ENCODE peak calls at places on chromosomes 2 and 18, in ten cellular contexts. A is spleen; E is NCI-H524 treated with DMSO at 0.1 percent for 48 hours; G is kidney glomerular epithelial cell; U is NCI-H1105; I is stimulated activated CD4-positive, alpha-beta T cell treated with anti-CD3 and anti-CD28 coated beads, Interleukin-4, amount 100 ng/mL, for 1 hour; L is amniotic stem cell; V is NCI-H1092 treated with DMSO at 0.1 percent for 48 hours; K is amniotic epithelial cell; B is T-cell. M is an unnamed sample.

GRCh38 chr2:222393733-222394267 is 30.5 kb upstream of the SGPP2 start:
- DNase-seq in A (no peak), E (no peak), G (no peak), U (no peak), I (no peak), L (no peak), V (no peak), K (no peak), B (no peak), M (no peak)

GRCh38 chr2:27897755-27898154 is 7.2 kb downstream of the BABAM2 start:
- DNase-seq in A (no peak), E (no peak), G (no peak), U (no peak), I (no peak), L (no peak), V (no peak), K (no peak), B (no peak), M (no peak)

GRCh38 chr2:21270658-21271057 is 146.9 kb downstream of the TDRD15 start:
- DNase-seq in A (no peak), E (no peak), G (no peak), U (no peak), I (no peak), L (no peak), V (no peak), K (no peak), B (no peak), M (no peak)

GRCh38 chr18:79361766-79362522 is 33.8 kb upstream of the NFATC1 start:
- DNase-seq in A (no peak), E (no peak), G (no peak), U (no peak), I (no peak), L (no peak), V (no peak), K (peak; percentile 65), B (no peak), M (no peak)

GRCh38 chr18:42437646-42438045 is 482.6 kb downstream of the PIK3C3 start:
- DNase-seq in A (no peak), E (no peak), G (no peak), U (no peak), I (no peak), L (no peak), V (peak; percentile 19), K (no peak), B (no peak), M (no peak)

GRCh38 chr2:33577084-33577483 is 22.0 kb downstream of the FAM98A start:
- DNase-seq in A (no peak), E (no peak), G (no peak), U (no peak), I (no peak), L (no peak), V (no peak), K (no peak), B (no peak), M (no peak)

GRCh38 chr2:194867328-194867727 is 789.7 kb upstream of the SLC39A10 start:
- DNase-seq in A (no peak), E (no peak), G (peak; percentile 57), U (peak; percentile 2), I (no peak), L (no peak), V (peak; percentile 47), K (no peak), B (no peak), M (no peak)

GRCh38 chr2:23761638-23762037 is 165.3 kb downstream of the ATAD2B start:
- DNase-seq in A (no peak), E (no peak), G (no peak), U (no peak), I (no peak), L (no peak), V (no peak), K (no peak), B (no peak), M (no peak)

GRCh38 chr2:185700883-185701282 is 37.7 kb upstream of the FSIP2 start:
- DNase-seq in A (no peak), E (no peak), G (no peak), U (peak; percentile 47), I (no peak), L (no peak), V (no peak), K (no peak), B (no peak), M (no peak)

GRCh38 chr2:238105506-238106338 is 5.6 kb downstream of the ESPNL start:
- DNase-seq in A (peak; percentile 77), E (no peak), G (no peak), U (no peak), I (no peak), L (no peak), V (no peak), K (no peak), B (no peak), M (no peak)

M was measured in chondrocyte.